ENCODE peak calls at places on chromosomes 5 and 9, in seven cellular contexts. B is hippocampal formation, A is A172, O is fibroblast of lung, S is substantia nigra, Z is right lobe of liver, L is upper lobe of right lung. I is an unnamed sample.

GRCh38 chr5:111198281-111198948 is 25.8 kb upstream of the CAMK4 start:
- DNase-seq in B (no peak), A (no peak), O (no peak), S (no peak), Z (no peak), L (no peak), I (no peak)

GRCh38 chr9:113621309-113621791 is 157.8 kb downstream of the RGS3 start:
- DNase-seq in B (peak; percentile 5), A (peak; percentile 82), O (peak; percentile 64), S (no peak), Z (no peak), L (peak; percentile 63), I (peak; percentile 93)

GRCh38 chr9:111648066-111648465 is 13.3 kb upstream of the GNG10 start:
- DNase-seq in B (no peak), A (no peak), O (peak; percentile 64), S (no peak), Z (no peak), L (no peak), I (peak; percentile 62)

GRCh38 chr5:109028608-109029299 is 281.1 kb downstream of the FER start:
- DNase-seq in B (no peak), A (no peak), O (peak; percentile 28), S (no peak), Z (no peak), L (no peak), I (peak; percentile 49)

GRCh38 chr9:14895806-14896205 is 14.4 kb downstream of the FREM1 start:
- DNase-seq in B (no peak), A (no peak), O (peak; percentile 37), S (no peak), Z (no peak), L (no peak), I (peak; percentile 3)

GRCh38 chr5:87385794-87386193 is 26.9 kb downstream of the CCNH start:
- DNase-seq in B (no peak), A (no peak), O (no peak), S (no peak), Z (no peak), L (no peak), I (no peak)

GRCh38 chr9:34328500-34328982 is 527 bp downstream of the KIF24 start:
- DNase-seq in B (no peak), A (no peak), O (peak; percentile 8), S (no peak), Z (no peak), L (no peak), I (no peak)

GRCh38 chr5:134525687-134526482 is 415 bp downstream of the JADE2 start:
- DNase-seq in B (peak; percentile 78), A (peak; percentile 66), O (peak; percentile 86), S (peak; percentile 33), Z (peak; percentile 83), L (peak; percentile 87), I (peak; percentile 83)

GRCh38 chr9:134785325-134786108 is 95.1 kb upstream of the FCN2 start:
- DNase-seq in B (no peak), A (no peak), O (peak; percentile 33), S (no peak), Z (no peak), L (no peak), I (no peak)

GRCh38 chr5:150138551-150139265 is 16.9 kb downstream of the PDGFRB start:
- DNase-seq in B (peak; percentile 40), A (peak; percentile 94), O (peak; percentile 94), S (peak; percentile 20), Z (peak; percentile 86), L (no peak), I (peak; percentile 96)

GRCh38 chr5:176364765-176365662 is at the start of gene ARL10:
- DNase-seq in B (no peak), A (no peak), O (peak; percentile 32), S (peak; percentile 18), Z (no peak), L (peak; percentile 77), I (peak; percentile 20)

GRCh38 chr5:96652769-96653455 is 9.3 kb upstream of the CAST start:
- DNase-seq in B (no peak), A (peak; percentile 70), O (no peak), S (no peak), Z (no peak), L (no peak), I (peak; percentile 30)

GRCh38 chr5:137923856-137924255 is 34.6 kb downstream of the PKD2L2 start:
- DNase-seq in B (peak; percentile 64), A (no peak), O (peak; percentile 31), S (no peak), Z (no peak), L (no peak), I (peak; percentile 48)

GRCh38 chr9:4955836-4956235 is 29.2 kb upstream of the JAK2 start:
- DNase-seq in B (no peak), A (no peak), O (no peak), S (no peak), Z (no peak), L (no peak), I (peak; percentile 28)

GRCh38 chr9:133701981-133702797 is 36.0 kb downstream of the SARDH start:
- DNase-seq in B (no peak), A (no peak), O (peak; percentile 42), S (no peak), Z (peak; percentile 53), L (peak; percentile 61), I (peak; percentile 15)

GRCh38 chr5:14187660-14188059 is 44.5 kb downstream of the TRIO start:
- DNase-seq in B (no peak), A (no peak), O (no peak), S (no peak), Z (no peak), L (no peak), I (no peak)

GRCh38 chr5:149849280-149849985 is 95.2 kb downstream of the PDE6A start:
- DNase-seq in B (no peak), A (no peak), O (no peak), S (no peak), Z (no peak), L (no peak), I (no peak)

GRCh38 chr5:71924325-71924724 is 182.9 kb upstream of the MAP1B start:
- DNase-seq in B (no peak), A (no peak), O (no peak), S (no peak), Z (no peak), L (no peak), I (peak; percentile 20)

GRCh38 chr9:33924978-33925797 is 108.2 kb downstream of the UBE2R2 start:
- DNase-seq in B (peak; percentile 46), A (peak; percentile 34), O (peak; percentile 62), S (no peak), Z (no peak), L (no peak), I (peak; percentile 54)

GRCh38 chr5:137320056-137321045 is 178.8 kb downstream of the SPOCK1 start:
- DNase-seq in B (peak; percentile 32), A (peak; percentile 60), O (peak; percentile 56), S (no peak), Z (no peak), L (no peak), I (peak; percentile 51)

GRCh38 chr9:128136816-128137793 is 9.6 kb upstream of the PTGES2 start:
- DNase-seq in B (no peak), A (peak; percentile 95), O (peak; percentile 66), S (no peak), Z (peak; percentile 40), L (no peak), I (peak; percentile 87)

GRCh38 chr5:82406200-82406773 is 128.1 kb upstream of the RPS23 start:
- DNase-seq in B (no peak), A (peak; percentile 26), O (peak; percentile 93), S (no peak), Z (no peak), L (no peak), I (peak; percentile 68)

GRCh38 chr9:89814340-89815040 is 209.7 kb downstream of the GADD45G start:
- DNase-seq in B (no peak), A (peak; percentile 86), O (no peak), S (no peak), Z (no peak), L (peak; percentile 46), I (peak; percentile 3)

GRCh38 chr5:167916261-167916660 is 375.2 kb upstream of the WWC1 start:
- DNase-seq in B (no peak), A (peak; percentile 72), O (no peak), S (no peak), Z (no peak), L (no peak), I (no peak)

GRCh38 chr9:2859776-2860379 is 16.0 kb upstream of the PUM3 start:
- DNase-seq in B (peak; percentile 28), A (peak; percentile 50), O (peak; percentile 62), S (peak; percentile 47), Z (peak; percentile 69), L (peak; percentile 75), I (peak; percentile 57)

GRCh38 chr9:75892168-75892901 is 1.9 kb downstream of the PCSK5 start:
- DNase-seq in B (peak; percentile 38), A (no peak), O (peak; percentile 24), S (no peak), Z (no peak), L (peak; percentile 74), I (no peak)

GRCh38 chr5:140575309-140575708 is 10.7 kb downstream of the SLC35A4 start:
- DNase-seq in B (no peak), A (no peak), O (peak; percentile 52), S (no peak), Z (peak; percentile 88), L (peak; percentile 87), I (peak; percentile 26)

GRCh38 chr5:168776023-168776422 is 196.9 kb upstream of the PANK3 start:
- DNase-seq in B (no peak), A (no peak), O (no peak), S (no peak), Z (no peak), L (no peak), I (no peak)

GRCh38 chr9:94922691-94923107 is 196.2 kb downstream of the AOPEP start:
- DNase-seq in B (no peak), A (no peak), O (peak; percentile 58), S (no peak), Z (no peak), L (no peak), I (peak; percentile 64)

GRCh38 chr9:116951588-116952433 is 264.7 kb downstream of the TRIM32 start:
- DNase-seq in B (no peak), A (peak; percentile 27), O (peak; percentile 64), S (no peak), Z (no peak), L (no peak), I (peak; percentile 98)

GRCh38 chr9:99266136-99267023 is 44.3 kb downstream of the SEC61B start:
- DNase-seq in B (peak; percentile 11), A (peak; percentile 49), O (peak; percentile 74), S (peak; percentile 58), Z (peak; percentile 85), L (peak; percentile 86), I (peak; percentile 68)

GRCh38 chr5:131405674-131406073 is 141.8 kb downstream of the CDC42SE2 start:
- DNase-seq in B (no peak), A (no peak), O (no peak), S (no peak), Z (no peak), L (no peak), I (no peak)

I was measured in IMR-90.